ENCODE peak calls at places on chromosomes 2 and 18, in four cellular contexts. G is HepG2, J is H1, E is transverse colon. K is an unnamed sample. For H3K4me1, the result is how much of the 10 kb centered on the place peaks cover.

GRCh38 chr2:178392215-178392614 is 58.8 kb downstream of the PRKRA start:
- DNase-seq in E (no peak), G (no peak), J (no peak), K (no peak)

GRCh38 chr18:65852273-65852672 is 101.5 kb downstream of the CDH7 start:
- DNase-seq in J (no peak), G (no peak), E (no peak), K (no peak)

GRCh38 chr2:202609381-202610145 is 25.2 kb upstream of the FAM117B start:
- DNase-seq in E (peak), G (no peak), J (no peak), K (no peak)

GRCh38 chr2:37711831-37712230 is 40.4 kb upstream of the CDC42EP3 start:
- DNase-seq in E (no peak), G (no peak), J (no peak), K (no peak)

GRCh38 chr2:179545024-179545423 is 280.4 kb upstream of the SESTD1 start:
- DNase-seq in J (no peak), E (no peak), G (no peak), K (no peak)

GRCh38 chr18:12038082-12038660 is 55.5 kb upstream of the ANKRD62 start:
- DNase-seq in J (peak), G (no peak), E (peak), K (peak)

GRCh38 chr18:32771169-32771751 is 1.6 kb downstream of the KLHL14 start:
- DNase-seq in E (no peak), G (peak), J (peak), K (no peak)

GRCh38 chr2:61421611-61422010 is 49.3 kb downstream of the USP34 start:
- DNase-seq in J (no peak), G (no peak), E (no peak), K (no peak)

GRCh38 chr2:15700610-15701325 is 109.1 kb downstream of the DDX1 start:
- DNase-seq in G (no peak), J (no peak), E (no peak), K (no peak)

GRCh38 chr2:102140367-102140766 is 2.2 kb upstream of the IL1R1 start:
- DNase-seq in G (no peak), J (no peak), E (no peak), K (no peak)

GRCh38 chr2:157304811-157305712 is 20.6 kb downstream of the ERMN start:
- DNase-seq in G (no peak), J (no peak), E (no peak), K (no peak)

GRCh38 chr18:50816767-50817166 is 3.0 kb downstream of the MRO start:
- DNase-seq in E (no peak), G (no peak), J (no peak), K (no peak)

GRCh38 chr2:54254180-54254579 is 1.8 kb downstream of the TSPYL6 start:
- DNase-seq in E (no peak), J (no peak), G (no peak), K (no peak)

GRCh38 chr18:2171840-2172625 is 399.3 kb downstream of the METTL4 start:
- DNase-seq in J (no peak), G (peak), E (no peak), K (no peak)

GRCh38 chr2:46988230-46988629 is 72.6 kb upstream of the MCFD2 start:
- DNase-seq in J (no peak), E (no peak), G (no peak), K (no peak)

GRCh38 chr2:224069172-224069571 is 30.1 kb upstream of the SERPINE2 start:
- DNase-seq in G (no peak), J (no peak), E (no peak), K (no peak)

DNA sequence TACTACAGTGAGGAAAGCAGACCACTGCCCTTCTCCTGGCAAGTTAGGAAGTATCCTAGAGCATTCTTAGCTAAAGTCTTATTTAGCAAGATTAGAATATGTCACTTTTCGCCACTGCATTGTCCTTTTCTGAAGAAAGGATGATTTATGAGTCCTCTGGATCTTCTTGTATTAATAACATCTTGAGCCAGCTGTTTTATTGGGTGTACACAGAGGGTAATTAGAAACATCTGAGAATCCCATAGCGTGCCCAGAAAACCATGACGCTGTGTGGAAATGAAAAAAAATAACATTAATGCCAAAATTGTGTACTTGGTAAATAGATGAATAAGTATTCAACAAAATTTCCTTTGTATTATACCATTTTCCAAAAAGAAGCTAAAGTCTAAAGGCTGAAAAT is 198.7 kb downstream of the LTBP1 start:
- DNase-seq in J (no peak), E (no peak), G (no peak), K (no peak)
- TF ChIP-seq POLR2AphosphoS5 in J (no peak), E (no peak), G (no peak), K (no peak)

GRCh38 chr18:47912794-47913594 is 17.5 kb downstream of the SMAD2 start:
- DNase-seq in J (no peak), E (no peak), G (no peak), K (no peak)
- H3K4me1 ChIP-seq in J (under half), E (under half), G (half or more), K (half or more)

GRCh38 chr2:85853499-85854165 is 35.2 kb downstream of the ST3GAL5 start:
- DNase-seq in E (no peak), G (no peak), J (no peak), K (no peak)
- TF ChIP-seq EP300 in E (no peak), G (no peak), J (no peak), K (no peak)

GRCh38 chr2:238237441-238237840 is 2.4 kb downstream of the HES6 start:
- DNase-seq in G (no peak), E (no peak), J (no peak), K (no peak)
- TF ChIP-seq POLR2AphosphoS5 in G (no peak), E (no peak), J (no peak), K (no peak)

GRCh38 chr18:62773691-62774090 is 58.4 kb downstream of the PHLPP1 start:
- DNase-seq in J (no peak), E (no peak), G (no peak), K (no peak)

GRCh38 chr18:62777814-62778213 is 62.5 kb downstream of the PHLPP1 start:
- DNase-seq in E (no peak), J (no peak), G (no peak), K (no peak)

GRCh38 chr18:62772860-62773584 is 57.7 kb downstream of the PHLPP1 start:
- DNase-seq in E (no peak), G (peak), J (no peak), K (no peak)

GRCh38 chr18:62778976-62779869 is 63.9 kb downstream of the PHLPP1 start:
- DNase-seq in E (no peak), J (no peak), G (no peak), K (no peak)

DNA sequence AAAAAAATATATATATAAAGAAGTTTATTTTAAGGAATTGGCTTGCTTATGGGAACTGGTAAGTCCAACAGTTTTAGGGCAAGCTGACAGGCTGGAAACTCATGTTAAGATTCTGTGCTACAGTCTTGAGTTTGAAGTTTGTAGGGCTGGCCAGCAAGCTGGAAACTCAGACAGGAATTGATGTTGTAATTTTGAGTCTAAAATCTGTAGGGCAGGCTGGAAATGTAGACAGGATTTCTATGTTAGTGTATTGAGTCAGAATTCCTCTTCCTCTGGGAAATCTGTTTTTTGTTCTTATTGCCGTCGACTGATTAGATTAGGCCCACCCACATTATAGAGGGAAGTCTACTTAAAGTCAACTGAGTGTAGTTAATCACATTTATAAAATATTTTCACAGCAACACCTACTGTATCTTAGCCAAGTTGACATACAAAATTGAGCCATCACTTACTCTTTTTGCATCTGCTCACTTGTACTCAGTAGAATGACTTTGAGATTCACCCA is 60.8 kb downstream of the PHLPP1 start:
- DNase-seq in J (no peak), G (no peak), E (no peak), K (no peak)
- H3K4me1 ChIP-seq in J (under half), G (half or more), E (under half), K (under half)

K was measured in stomach.